ENCODE peak calls at places on chromosomes 7 and 10, in nine cellular contexts. Q, C, Y, U, L, T, F, X and V are unnamed samples.

GRCh38 chr10:89431977-89432376 is 17.6 kb downstream of the IFIT5 start:
- DNase-seq in C (no peak), Y (no peak), Q (no peak), F (peak; percentile 87), X (no peak), T (no peak), U (no peak), L (no peak), V (peak; percentile 40)

GRCh38 chr7:73988197-73988596 is 39.8 kb upstream of the ELN start:
- DNase-seq in T (no peak), L (no peak), X (no peak), F (peak; percentile 74), U (no peak), C (no peak), Y (no peak), Q (no peak), V (no peak)

GRCh38 chr7:30914611-30915601 is 3.3 kb downstream of the AQP1 start:
- DNase-seq in C (no peak), X (no peak), T (peak; percentile 21), F (peak; percentile 53), U (no peak), Y (no peak), Q (peak; percentile 42), L (no peak), V (peak; percentile 30)

GRCh38 chr10:131947631-131948347 is 33.9 kb downstream of the BNIP3 start:
- DNase-seq in L (no peak), T (no peak), F (peak; percentile 88), Q (no peak), X (no peak), Y (no peak), U (no peak), C (no peak), V (peak; percentile 42)

GRCh38 chr10:119165171-119166110 is at the start of gene SFXN4:
- DNase-seq in Y (no peak), U (peak; percentile 59), F (peak; percentile 51), Q (peak; percentile 81), X (peak; percentile 68), L (peak; percentile 72), C (peak; percentile 87), T (peak; percentile 44), V (peak; percentile 86)

GRCh38 chr10:19432000-19432399 is 383.4 kb downstream of the MALRD1 start:
- DNase-seq in U (no peak), L (no peak), Y (no peak), Q (no peak), F (no peak), X (no peak), C (no peak), T (no peak), V (no peak)

GRCh38 chr7:115015619-115016018 is 93.7 kb downstream of the MDFIC start:
- DNase-seq in C (no peak), Q (no peak), F (peak; percentile 74), X (no peak), U (no peak), Y (no peak), T (no peak), L (no peak), V (peak; percentile 59)

GRCh38 chr10:72746606-72747357 is 54.8 kb downstream of the MCU start:
- DNase-seq in Y (no peak), X (no peak), C (no peak), L (no peak), F (no peak), Q (no peak), T (no peak), U (no peak), V (no peak)

GRCh38 chr7:108415821-108416536 is 40.3 kb downstream of the NRCAM start:
- DNase-seq in Y (no peak), U (no peak), Q (no peak), T (no peak), L (peak; percentile 26), F (peak; percentile 85), X (no peak), C (no peak), V (peak; percentile 38)

GRCh38 chr7:131105803-131106680 is 221.6 kb upstream of the MKLN1 start:
- DNase-seq in Y (no peak), F (peak; percentile 55), T (no peak), L (peak; percentile 91), U (peak; percentile 75), Q (peak; percentile 63), X (peak; percentile 85), C (peak; percentile 85), V (peak; percentile 78)

GRCh38 chr7:157579425-157579824 is 242.6 kb downstream of the DNAJB6 start:
- DNase-seq in C (no peak), U (no peak), X (no peak), T (no peak), F (no peak), Y (no peak), L (no peak), Q (no peak), V (no peak)

GRCh38 chr7:27923308-27923980 is 183.5 kb downstream of the TAX1BP1 start:
- DNase-seq in F (no peak), Q (no peak), Y (no peak), X (no peak), T (no peak), L (no peak), C (peak; percentile 59), U (no peak), V (no peak)

GRCh38 chr10:71621263-71621751 is 98.3 kb downstream of the C10orf105 start:
- DNase-seq in F (no peak), Q (peak; percentile 65), L (no peak), X (peak; percentile 69), U (peak; percentile 62), Y (no peak), T (no peak), C (no peak), V (peak; percentile 27)

GRCh38 chr7:56538541-56539429 is 422.6 kb upstream of the NUPR2 start:
- DNase-seq in C (no peak), T (no peak), L (no peak), U (no peak), X (no peak), Q (no peak), F (no peak), Y (no peak), V (no peak)
- H3K9me3 ChIP-seq in C (peaks cover 27% of the 10 kb centered on the region), T (peaks cover 8% of the 10 kb centered on the region), L (no peaks in the 10 kb centered on the region), U (peaks cover 97% of the 10 kb centered on the region), X (no peaks in the 10 kb centered on the region), Q (no peaks in the 10 kb centered on the region), F (no peaks in the 10 kb centered on the region), Y (no peaks in the 10 kb centered on the region), V (peaks cover 25% of the 10 kb centered on the region)

DNA sequence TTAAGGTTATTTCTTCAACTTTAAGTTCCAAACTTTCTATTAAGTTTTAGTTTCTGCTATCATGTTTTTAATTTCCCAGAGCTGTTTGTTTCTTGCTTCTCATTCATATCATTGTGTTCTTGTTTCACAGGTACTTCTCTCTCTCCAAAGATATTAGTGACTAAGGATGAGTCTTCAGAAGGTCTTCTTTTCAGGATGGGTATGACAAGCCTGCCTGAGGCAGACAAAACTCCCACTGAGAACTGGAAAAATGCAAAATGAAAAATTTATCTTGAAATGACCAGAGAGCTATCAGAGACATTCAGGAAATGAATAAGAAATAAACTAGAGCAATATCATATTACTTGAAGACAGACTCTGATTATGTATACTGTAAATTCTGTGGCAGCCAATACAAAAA is 110.8 kb upstream of the EGFR start:
- DNase-seq in X (no peak), U (no peak), L (no peak), Y (no peak), Q (no peak), T (no peak), F (no peak), C (no peak), V (no peak)
- H3K27me3 ChIP-seq in X (no peaks in the 10 kb centered on the region), U (no peaks in the 10 kb centered on the region), L (no peaks in the 10 kb centered on the region), Y (no peaks in the 10 kb centered on the region), Q (no peaks in the 10 kb centered on the region), T (no peaks in the 10 kb centered on the region), F (no peaks in the 10 kb centered on the region), C (no peaks in the 10 kb centered on the region), V (no peaks in the 10 kb centered on the region)

DNA sequence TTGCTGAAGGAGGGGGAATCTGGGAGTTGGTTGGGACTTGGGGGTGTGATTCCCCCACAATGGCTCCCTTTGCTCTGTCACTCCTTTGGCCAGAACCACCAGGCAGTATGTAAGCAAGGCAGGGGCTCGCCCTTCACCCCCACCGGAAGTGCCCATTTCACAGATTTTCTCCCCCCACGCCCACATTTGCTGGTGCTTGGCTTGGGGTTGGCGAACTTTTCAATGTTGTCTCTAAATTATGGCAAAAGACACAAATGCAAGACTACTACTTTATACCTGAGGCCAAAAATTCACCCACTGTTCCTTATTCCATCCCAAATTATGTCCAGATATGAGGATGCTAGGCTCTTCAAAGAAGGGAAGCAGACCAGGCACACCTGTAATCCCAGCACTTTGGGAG is 24.5 kb downstream of the RBAK start:
- DNase-seq in C (no peak), X (no peak), L (no peak), Q (no peak), U (no peak), Y (no peak), T (no peak), F (no peak), V (no peak)
- H3K9me3 ChIP-seq in C (peaks cover 66% of the 10 kb centered on the region), X (peaks cover 54% of the 10 kb centered on the region), L (peaks cover 30% of the 10 kb centered on the region), Q (peaks cover 14% of the 10 kb centered on the region), U (peaks cover 32% of the 10 kb centered on the region), Y (peaks cover 37% of the 10 kb centered on the region), T (peaks cover 38% of the 10 kb centered on the region), F (peaks cover 3% of the 10 kb centered on the region), V (peaks cover 62% of the 10 kb centered on the region)

GRCh38 chr7:33903770-33904679 is 1.3 kb upstream of the BMPER start:
- DNase-seq in F (peak; percentile 45), Y (peak; percentile 46), Q (peak; percentile 40), U (peak; percentile 61), C (peak; percentile 25), L (no peak), T (no peak), X (peak; percentile 62), V (peak; percentile 61)
- H3K27me3 ChIP-seq in F (no peaks in the 10 kb centered on the region), Y (peaks cover 35% of the 10 kb centered on the region), Q (peaks cover 6% of the 10 kb centered on the region), U (peaks cover 12% of the 10 kb centered on the region), C (no peaks in the 10 kb centered on the region), L (peaks cover 4% of the 10 kb centered on the region), T (peaks cover 23% of the 10 kb centered on the region), X (no peaks in the 10 kb centered on the region), V (no peaks in the 10 kb centered on the region)